ENCODE peak calls at places on chromosomes 4 and X, in five cellular contexts. One of them, this sample, is unnamed.

GRCh38 chr4:108352664-108353308 is 184.1 kb upstream of the LEF1 start:
- DNase-seq in GM23338: no peak
- DNase-seq in IMR-90: no peak
- DNase-seq in OCI-LY7: no peak
- DNase-seq in GM23248: no peak
- DNase-seq in this sample: no peak

GRCh38 chr4:3866813-3867129 is 100.6 kb downstream of the ADRA2C start:
- DNase-seq in GM23248: no peak
- DNase-seq in IMR-90: no peak
- DNase-seq in GM23338: no peak
- DNase-seq in OCI-LY7: no peak
- DNase-seq in this sample: no peak

GRCh38 chr4:184383497-184384055 is 90.8 kb downstream of the IRF2 start:
- DNase-seq in OCI-LY7: no peak
- DNase-seq in GM23248: peak; percentile 94
- DNase-seq in IMR-90: peak; percentile 99
- DNase-seq in GM23338: no peak
- DNase-seq in this sample: no peak

GRCh38 chr4:3047464-3048286 is 26.7 kb downstream of the HTT-AS start:
- DNase-seq in OCI-LY7: peak; percentile 92
- DNase-seq in IMR-90: peak; percentile 39
- DNase-seq in GM23338: peak; percentile 90
- DNase-seq in GM23248: peak; percentile 65
- DNase-seq in this sample: peak; percentile 84

GRCh38 chrX:96837808-96838207 is 45.9 kb upstream of the RPA4 start:
- DNase-seq in OCI-LY7: no peak
- DNase-seq in IMR-90: peak; percentile 8
- DNase-seq in GM23248: peak; percentile 7
- DNase-seq in GM23338: no peak
- DNase-seq in this sample: peak; percentile 46

GRCh38 chrX:72712094-72712755 is 1.9 kb downstream of the PHKA1 start:
- DNase-seq in GM23248: peak; percentile 20
- DNase-seq in OCI-LY7: no peak
- DNase-seq in GM23338: no peak
- DNase-seq in IMR-90: peak; percentile 13
- DNase-seq in this sample: peak; percentile 27

GRCh38 chrX:132025085-132025484 is 2.0 kb downstream of the STK26 start:
- DNase-seq in OCI-LY7: no peak
- DNase-seq in GM23338: no peak
- DNase-seq in GM23248: no peak
- DNase-seq in IMR-90: no peak
- DNase-seq in this sample: peak; percentile 48

GRCh38 chr4:155889036-155889793 is 14.3 kb upstream of the TDO2 start:
- DNase-seq in GM23338: no peak
- DNase-seq in OCI-LY7: no peak
- DNase-seq in IMR-90: peak; percentile 89
- DNase-seq in GM23248: peak; percentile 92
- DNase-seq in this sample: no peak

GRCh38 chr4:78534286-78534955 is 17.1 kb upstream of the ANXA3 start:
- DNase-seq in IMR-90: peak; percentile 28
- DNase-seq in GM23338: no peak
- DNase-seq in OCI-LY7: no peak
- DNase-seq in GM23248: peak; percentile 44
- DNase-seq in this sample: no peak

GRCh38 chr4:101035522-101035921 is 311.8 kb downstream of the PPP3CA start:
- DNase-seq in GM23338: peak; percentile 25
- DNase-seq in OCI-LY7: no peak
- DNase-seq in IMR-90: no peak
- DNase-seq in GM23248: no peak
- DNase-seq in this sample: peak; percentile 40

GRCh38 chrX:9988762-9989161 is 21.6 kb downstream of the CLDN34 start:
- DNase-seq in GM23338: no peak
- DNase-seq in IMR-90: no peak
- DNase-seq in OCI-LY7: peak; percentile 29
- DNase-seq in GM23248: peak; percentile 28
- DNase-seq in this sample: no peak

GRCh38 chrX:75596178-75596577 is 73.3 kb upstream of the ZDHHC15 start:
- DNase-seq in GM23338: peak; percentile 1
- DNase-seq in OCI-LY7: no peak
- DNase-seq in IMR-90: no peak
- DNase-seq in GM23248: peak; percentile 21
- DNase-seq in this sample: peak; percentile 14

GRCh38 chrX:45824471-45824870 is 623.8 kb upstream of the DIPK2B start:
- DNase-seq in GM23338: peak; percentile 27
- DNase-seq in OCI-LY7: no peak
- DNase-seq in GM23248: peak; percentile 94
- DNase-seq in IMR-90: peak; percentile 96
- DNase-seq in this sample: peak; percentile 66

GRCh38 chr4:11259837-11260236 is 168.9 kb downstream of the HS3ST1 start:
- DNase-seq in IMR-90: no peak
- DNase-seq in GM23338: no peak
- DNase-seq in GM23248: no peak
- DNase-seq in OCI-LY7: no peak
- DNase-seq in this sample: peak; percentile 41

GRCh38 chr4:85370400-85371032 is 104.4 kb upstream of the ARHGAP24 start:
- DNase-seq in IMR-90: peak; percentile 18
- DNase-seq in GM23248: peak; percentile 60
- DNase-seq in OCI-LY7: peak; percentile 64
- DNase-seq in GM23338: peak; percentile 69
- DNase-seq in this sample: peak; percentile 79

GRCh38 chr4:185276036-185276435 is 66.6 kb downstream of the SNX25 start:
- DNase-seq in GM23248: peak; percentile 75
- DNase-seq in GM23338: no peak
- DNase-seq in OCI-LY7: no peak
- DNase-seq in IMR-90: peak; percentile 64
- DNase-seq in this sample: no peak

GRCh38 chr4:36041340-36041739 is 203.0 kb downstream of the ARAP2 start:
- DNase-seq in OCI-LY7: no peak
- DNase-seq in GM23248: no peak
- DNase-seq in IMR-90: no peak
- DNase-seq in GM23338: no peak
- DNase-seq in this sample: no peak

GRCh38 chrX:155888139-155888538 is 7.0 kb downstream of the VAMP7 start:
- DNase-seq in GM23338: peak; percentile 7
- DNase-seq in GM23248: peak; percentile 69
- DNase-seq in OCI-LY7: no peak
- DNase-seq in IMR-90: peak; percentile 87
- DNase-seq in this sample: peak; percentile 82

GRCh38 chr4:3413675-3414420 is 27.9 kb upstream of the HGFAC start:
- DNase-seq in GM23338: no peak
- DNase-seq in IMR-90: no peak
- DNase-seq in GM23248: no peak
- DNase-seq in OCI-LY7: no peak
- DNase-seq in this sample: no peak

GRCh38 chrX:132404266-132404665 is 84.6 kb downstream of the MBNL3 start:
- DNase-seq in GM23248: no peak
- DNase-seq in GM23338: no peak
- DNase-seq in OCI-LY7: no peak
- DNase-seq in IMR-90: no peak
- DNase-seq in this sample: no peak

GRCh38 chr4:25969374-25969773 is 55.4 kb downstream of the SMIM20 start:
- DNase-seq in IMR-90: no peak
- DNase-seq in GM23248: no peak
- DNase-seq in OCI-LY7: no peak
- DNase-seq in GM23338: no peak
- DNase-seq in this sample: no peak

GRCh38 chr4:184722798-184723197 is 11.1 kb downstream of the CENPU start:
- DNase-seq in IMR-90: no peak
- DNase-seq in GM23248: no peak
- DNase-seq in GM23338: no peak
- DNase-seq in OCI-LY7: no peak
- DNase-seq in this sample: no peak

GRCh38 chrX:29561417-29561816 is 653.9 kb upstream of the MAGEB2 start:
- DNase-seq in OCI-LY7: no peak
- DNase-seq in IMR-90: peak; percentile 2
- DNase-seq in GM23338: no peak
- DNase-seq in GM23248: peak; percentile 2
- DNase-seq in this sample: no peak

GRCh38 chr4:69064391-69064790 is 31.9 kb upstream of the UGT2B7 start:
- DNase-seq in OCI-LY7: no peak
- DNase-seq in GM23248: no peak
- DNase-seq in GM23338: no peak
- DNase-seq in IMR-90: no peak
- DNase-seq in this sample: no peak

GRCh38 chr4:88661724-88662123 is 35.9 kb downstream of the NAP1L5 start:
- DNase-seq in IMR-90: peak; percentile 88
- DNase-seq in GM23248: peak; percentile 87
- DNase-seq in OCI-LY7: no peak
- DNase-seq in GM23338: no peak
- DNase-seq in this sample: no peak

GRCh38 chrX:634306-634958 is 3.8 kb downstream of the SHOX start:
- DNase-seq in OCI-LY7: no peak
- DNase-seq in GM23338: peak; percentile 59
- DNase-seq in IMR-90: no peak
- DNase-seq in GM23248: no peak
- DNase-seq in this sample: no peak

GRCh38 chr4:169059294-169060201 is 49.5 kb upstream of the CBR4 start:
- DNase-seq in GM23338: no peak
- DNase-seq in GM23248: peak; percentile 82
- DNase-seq in IMR-90: no peak
- DNase-seq in OCI-LY7: no peak
- DNase-seq in this sample: no peak
- H3K4me2 ChIP-seq in GM23338: no peak overlapping the region
- H3K4me2 ChIP-seq in GM23248: peak overlapping the region; percentile 84
- H3K4me2 ChIP-seq in IMR-90: peak overlapping the region; percentile 39
- H3K4me2 ChIP-seq in OCI-LY7: no peak overlapping the region
- H3K4me2 ChIP-seq in this sample: no peak overlapping the region

GRCh38 chrX:23012636-23013035 is 12.9 kb downstream of the DDX53 start:
- DNase-seq in GM23248: no peak
- DNase-seq in IMR-90: no peak
- DNase-seq in OCI-LY7: no peak
- DNase-seq in GM23338: no peak
- DNase-seq in this sample: no peak

GRCh38 chrX:23003121-23003520 is 3.4 kb downstream of the DDX53 start:
- DNase-seq in GM23248: peak; percentile 65
- DNase-seq in GM23338: no peak
- DNase-seq in OCI-LY7: no peak
- DNase-seq in IMR-90: peak; percentile 53
- DNase-seq in this sample: peak; percentile 50

GRCh38 chrX:23012162-23012561 is 12.4 kb downstream of the DDX53 start:
- DNase-seq in IMR-90: no peak
- DNase-seq in OCI-LY7: no peak
- DNase-seq in GM23338: no peak
- DNase-seq in GM23248: no peak
- DNase-seq in this sample: no peak

DNA sequence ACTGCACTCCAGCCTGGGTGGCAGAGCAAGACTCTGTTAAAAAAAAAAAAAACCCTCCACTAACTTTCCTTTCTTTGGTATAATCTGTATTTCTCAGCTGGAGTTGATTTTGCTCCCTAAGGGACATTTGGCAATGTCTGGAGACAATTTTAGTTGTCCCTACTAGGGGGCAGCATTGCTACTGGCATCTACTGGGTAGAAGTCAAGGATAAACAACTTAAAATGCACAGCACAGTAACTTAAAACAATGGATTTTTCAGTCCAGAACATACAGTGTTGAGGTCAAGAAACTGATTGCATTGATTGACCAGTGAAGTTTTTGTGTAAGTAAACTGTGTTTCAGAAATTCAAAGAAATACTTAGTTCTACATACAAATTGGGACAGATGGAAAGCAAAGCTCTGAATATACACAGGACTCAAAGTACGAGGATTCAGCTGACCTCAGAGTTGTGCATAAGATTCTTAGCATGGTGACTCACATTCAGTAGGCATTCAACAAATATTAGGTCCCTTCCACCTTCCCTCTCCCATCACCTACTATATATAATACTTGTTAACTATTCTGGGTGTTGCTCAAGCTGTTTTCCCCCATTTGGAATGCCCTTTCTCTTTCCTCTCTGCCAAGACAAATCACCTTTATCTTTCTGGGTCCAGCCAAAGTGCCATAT is 8.8 kb downstream of the DDX53 start:
- DNase-seq in OCI-LY7: peak; percentile 0
- DNase-seq in IMR-90: peak; percentile 39
- DNase-seq in GM23338: peak; percentile 58
- DNase-seq in GM23248: peak; percentile 56
- DNase-seq in this sample: peak; percentile 50
- H3K4me2 ChIP-seq in OCI-LY7: no peak overlapping the region
- H3K4me2 ChIP-seq in IMR-90: peak overlapping the region; percentile 74
- H3K4me2 ChIP-seq in GM23338: no peak overlapping the region
- H3K4me2 ChIP-seq in GM23248: no peak overlapping the region
- H3K4me2 ChIP-seq in this sample: no peak overlapping the region

GRCh38 chr4:131638776-131639175 is 1510.3 kb upstream of the PCDH10 start:
- DNase-seq in GM23338: no peak
- DNase-seq in GM23248: no peak
- DNase-seq in OCI-LY7: no peak
- DNase-seq in IMR-90: peak; percentile 1
- DNase-seq in this sample: no peak
- H3K4me2 ChIP-seq in GM23338: no peak overlapping the region
- H3K4me2 ChIP-seq in GM23248: no peak overlapping the region
- H3K4me2 ChIP-seq in OCI-LY7: no peak overlapping the region
- H3K4me2 ChIP-seq in IMR-90: no peak overlapping the region
- H3K4me2 ChIP-seq in this sample: no peak overlapping the region

GRCh38 chr4:122334828-122335227 is 44.0 kb upstream of the ADAD1 start:
- DNase-seq in IMR-90: no peak
- DNase-seq in GM23248: no peak
- DNase-seq in OCI-LY7: no peak
- DNase-seq in GM23338: no peak
- DNase-seq in this sample: no peak

GRCh38 chr4:122328893-122329292 is 49.9 kb upstream of the ADAD1 start:
- DNase-seq in OCI-LY7: no peak
- DNase-seq in GM23338: no peak
- DNase-seq in IMR-90: no peak
- DNase-seq in GM23248: no peak
- DNase-seq in this sample: no peak

GRCh38 chr4:122326908-122327307 is 51.9 kb upstream of the ADAD1 start:
- DNase-seq in GM23338: no peak
- DNase-seq in GM23248: no peak
- DNase-seq in OCI-LY7: no peak
- DNase-seq in IMR-90: no peak
- DNase-seq in this sample: no peak

GRCh38 chr4:122331195-122331594 is 47.6 kb upstream of the ADAD1 start:
- DNase-seq in IMR-90: no peak
- DNase-seq in OCI-LY7: no peak
- DNase-seq in GM23248: no peak
- DNase-seq in GM23338: no peak
- DNase-seq in this sample: no peak

DNA sequence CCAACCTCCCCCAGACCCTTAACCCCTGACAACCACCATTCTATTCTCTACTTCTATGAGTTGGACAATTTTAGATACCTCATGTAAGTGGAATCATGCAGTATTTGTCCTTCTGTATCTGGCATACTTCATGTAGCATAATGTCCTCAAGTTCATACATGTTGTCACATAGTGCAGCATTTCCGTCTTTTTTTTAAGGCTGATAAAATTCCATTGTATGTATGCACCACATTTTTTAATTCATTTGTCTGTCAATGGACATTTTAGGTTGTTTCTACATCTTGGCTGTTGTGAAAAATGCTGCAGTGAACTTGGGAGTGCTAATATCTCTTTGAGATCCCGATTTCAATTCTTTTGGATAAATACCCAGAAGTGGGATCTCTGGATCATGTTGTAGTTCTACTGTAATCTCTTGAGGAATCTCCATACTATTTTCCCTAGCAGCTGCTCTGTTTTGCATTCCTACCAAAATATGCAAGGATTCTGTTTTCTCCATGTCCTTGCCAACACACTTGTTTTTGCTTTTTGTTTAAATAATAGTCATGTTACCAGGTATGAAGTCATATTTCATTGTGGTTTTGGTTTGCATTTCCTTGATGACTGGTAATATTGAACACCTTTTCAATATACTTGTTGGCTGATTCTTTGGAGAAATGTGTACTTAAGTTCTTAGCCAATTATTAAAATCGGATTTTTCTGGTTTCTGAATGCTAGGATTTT is 48.8 kb upstream of the ADAD1 start:
- DNase-seq in GM23248: peak; percentile 58
- DNase-seq in OCI-LY7: no peak
- DNase-seq in IMR-90: peak; percentile 56
- DNase-seq in GM23338: no peak
- DNase-seq in this sample: peak; percentile 20
- H3K4me2 ChIP-seq in GM23248: peak overlapping the region; percentile 11
- H3K4me2 ChIP-seq in OCI-LY7: no peak overlapping the region
- H3K4me2 ChIP-seq in IMR-90: peak overlapping the region; percentile 45
- H3K4me2 ChIP-seq in GM23338: no peak overlapping the region
- H3K4me2 ChIP-seq in this sample: no peak overlapping the region

This sample was measured in mesendoderm.